ENCODE peak calls at places on chromosomes 6 and 20, in five cellular contexts. V is ascending aorta, E is amniotic stem cell, C is HCEC 1CT, P is brain pericyte. W is an unnamed sample.

GRCh38 chr6:93746892-93747291 is 327.5 kb upstream of the EPHA7 start:
- DNase-seq in P (no peak), E (no peak), C (no peak), V (no peak), W (no peak)

GRCh38 chr6:36633915-36634314 is 39.8 kb downstream of the SRSF3 start:
- DNase-seq in V (peak; percentile 81), P (peak; percentile 71), E (peak; percentile 40), C (no peak), W (no peak)

GRCh38 chr6:44257007-44257752 is at the start of gene SLC35B2:
- DNase-seq in P (no peak), C (peak; percentile 73), E (peak; percentile 45), V (peak; percentile 81), W (no peak)

GRCh38 chr6:123616942-123617341 is 19.8 kb downstream of the TRDN start:
- DNase-seq in V (no peak), P (no peak), E (no peak), C (no peak), W (no peak)

GRCh38 chr6:10720229-10720959 is 2.5 kb upstream of the TMEM14C start:
- DNase-seq in E (no peak), C (no peak), P (no peak), V (no peak), W (no peak)

GRCh38 chr6:27565839-27566779 is 93.2 kb upstream of the ZNF184 start:
- DNase-seq in V (no peak), C (no peak), P (no peak), E (no peak), W (no peak)

GRCh38 chr6:113595921-113596376 is 261.2 kb upstream of the MARCKS start:
- DNase-seq in P (no peak), C (no peak), E (no peak), V (no peak), W (no peak)

GRCh38 chr20:49786671-49787370 is 25.8 kb upstream of the SLC9A8 start:
- DNase-seq in V (no peak), E (no peak), P (no peak), C (no peak), W (no peak)

GRCh38 chr6:129789974-129790373 is 71.1 kb downstream of the TMEM244 start:
- DNase-seq in E (no peak), C (no peak), V (no peak), P (no peak), W (no peak)

GRCh38 chr6:16769131-16769985 is 8.1 kb upstream of the ATXN1 start:
- DNase-seq in P (no peak), E (no peak), C (peak; percentile 95), V (peak; percentile 84), W (peak; percentile 65)

GRCh38 chr20:48784273-48784641 is 43.5 kb downstream of the PREX1 start:
- DNase-seq in C (no peak), P (no peak), V (no peak), E (no peak), W (no peak)

GRCh38 chr20:61268024-61268423 is 16.0 kb downstream of the CDH4 start:
- DNase-seq in V (no peak), C (no peak), P (no peak), E (no peak), W (no peak)

GRCh38 chr6:32192608-32193039 is at the start of gene GPSM3:
- DNase-seq in P (no peak), C (no peak), E (no peak), V (no peak), W (no peak)

GRCh38 chr6:75301088-75301487 is 16.5 kb upstream of the TMEM30A start:
- DNase-seq in V (no peak), E (no peak), C (no peak), P (no peak), W (no peak)

GRCh38 chr6:41635365-41635764 is 2.9 kb upstream of the MDFI start:
- DNase-seq in V (no peak), E (no peak), C (no peak), P (no peak), W (no peak)

GRCh38 chr6:2108700-2109306 is 136.6 kb downstream of the GMDS start:
- DNase-seq in V (no peak), P (no peak), E (no peak), C (no peak), W (no peak)

GRCh38 chr6:33785766-33786165 is 3.2 kb downstream of the LEMD2 start:
- DNase-seq in E (no peak), V (no peak), P (no peak), C (no peak), W (no peak)

GRCh38 chr6:118869350-118869749 is 24.6 kb upstream of the ASF1A start:
- DNase-seq in P (no peak), C (peak; percentile 75), V (no peak), E (no peak), W (no peak)

GRCh38 chr6:155782320-155782730 is 326.7 kb upstream of the NOX3 start:
- DNase-seq in E (peak; percentile 71), P (no peak), C (peak; percentile 91), V (no peak), W (no peak)

GRCh38 chr6:137878070-137878809 is 11.2 kb downstream of the TNFAIP3 start:
- DNase-seq in V (no peak), P (no peak), E (no peak), C (no peak), W (no peak)

GRCh38 chr6:141562801-141563763 is 569.6 kb upstream of the GJE1 start:
- DNase-seq in P (peak; percentile 80), V (peak; percentile 77), E (peak; percentile 56), C (peak; percentile 58), W (peak; percentile 7)

GRCh38 chr20:843908-844307 is 10.4 kb downstream of the FAM110A start:
- DNase-seq in V (no peak), C (no peak), E (no peak), P (no peak), W (no peak)

GRCh38 chr20:58709013-58709702 is 16.6 kb downstream of the NPEPL1 start:
- DNase-seq in E (no peak), C (no peak), P (no peak), V (no peak), W (no peak)

GRCh38 chr20:34834459-34834893 is 9.0 kb upstream of the NCOA6 start:
- DNase-seq in V (no peak), E (no peak), P (no peak), C (peak; percentile 23), W (no peak)

GRCh38 chr6:130840050-130840449 is 12.8 kb downstream of the SMLR1 start:
- DNase-seq in C (no peak), V (no peak), E (no peak), P (no peak), W (no peak)

GRCh38 chr6:39812853-39813533 is 20.8 kb downstream of the DAAM2 start:
- DNase-seq in C (no peak), P (no peak), V (peak; percentile 72), E (no peak), W (no peak)

GRCh38 chr6:148445620-148446019 is 103.0 kb downstream of the SASH1 start:
- DNase-seq in E (no peak), P (no peak), C (peak; percentile 86), V (no peak), W (no peak)

GRCh38 chr20:20448891-20449290 is 81.0 kb downstream of the INSM1 start:
- DNase-seq in C (no peak), E (no peak), P (no peak), V (no peak), W (no peak)

GRCh38 chr6:170532867-170533488 is 20.1 kb downstream of the PSMB1 start:
- DNase-seq in E (no peak), V (no peak), P (no peak), C (peak; percentile 2), W (no peak)

GRCh38 chr6:135722679-135723078 is 128.8 kb upstream of the PDE7B start:
- DNase-seq in V (no peak), E (peak; percentile 59), P (peak; percentile 16), C (peak; percentile 95), W (no peak)

GRCh38 chr6:81241717-81242116 is 510.8 kb downstream of the TENT5A start:
- DNase-seq in E (peak; percentile 17), C (peak; percentile 37), P (no peak), V (no peak), W (no peak)

GRCh38 chr6:137731960-137732616 is 135.0 kb upstream of the TNFAIP3 start:
- DNase-seq in C (peak; percentile 83), E (no peak), V (no peak), P (no peak), W (no peak)

GRCh38 chr6:44778513-44778912 is 391.0 kb downstream of the CDC5L start:
- DNase-seq in P (no peak), E (no peak), C (no peak), V (no peak), W (no peak)